ENCODE peak calls at places on chromosomes 4 and X, in seven cellular contexts. Y is neural crest cell; M is epithelial cell of proximal tubule; G is GM13977; C is fibroblast of lung; X is CD4-positive, alpha-beta T cell; Z is suprapubic skin. S is an unnamed sample.

GRCh38 chr4:155972098-155972497 is 18.4 kb upstream of the CTSO start:
- DNase-seq in Y (no peak), M (no peak), G (no peak), C (peak; percentile 55), X (no peak), Z (no peak), S (no peak)

GRCh38 chr4:99315839-99316238 is 5.4 kb downstream of the ADH1B start:
- DNase-seq in Y (no peak), M (no peak), G (no peak), C (no peak), X (no peak), Z (no peak), S (no peak)

GRCh38 chrX:71147496-71148277 is 3.0 kb downstream of the NLGN3 start:
- DNase-seq in Y (no peak), M (no peak), G (no peak), C (no peak), X (no peak), Z (no peak), S (no peak)

GRCh38 chr4:188971125-188971524 is 831.9 kb downstream of the TRIML1 start:
- DNase-seq in Y (no peak), M (no peak), G (no peak), C (peak; percentile 22), X (no peak), Z (no peak), S (no peak)

GRCh38 chrX:25544641-25545040 is 528.9 kb upstream of the ARX start:
- DNase-seq in Y (no peak), M (no peak), G (no peak), C (peak; percentile 15), X (no peak), Z (no peak), S (no peak)

GRCh38 chr4:122500852-122501501 is 44.5 kb upstream of the IL2 start:
- DNase-seq in Y (no peak), M (no peak), G (no peak), C (peak; percentile 11), X (no peak), Z (no peak), S (no peak)

GRCh38 chr4:142043509-142043908 is 407.1 kb downstream of the IL15 start:
- DNase-seq in Y (no peak), M (no peak), G (no peak), C (peak; percentile 59), X (no peak), Z (no peak), S (no peak)

GRCh38 chrX:1883772-1884171 is 268.9 kb downstream of the ASMT start:
- DNase-seq in Y (no peak), M (no peak), G (no peak), C (no peak), X (no peak), Z (no peak), S (no peak)

GRCh38 chr4:157217708-157218107 is 2.8 kb upstream of the GRIA2 start:
- DNase-seq in Y (no peak), M (no peak), G (no peak), C (peak; percentile 42), X (no peak), Z (no peak), S (no peak)

GRCh38 chr4:126458993-126459392 is 1144.2 kb downstream of the FAT4 start:
- DNase-seq in Y (no peak), M (no peak), G (no peak), C (peak; percentile 41), X (no peak), Z (no peak), S (no peak)

GRCh38 chrX:31423575-31424284 is 351.9 kb upstream of the FTHL17 start:
- DNase-seq in Y (no peak), M (no peak), G (peak; percentile 9), C (peak; percentile 71), X (no peak), Z (no peak), S (peak; percentile 18)

GRCh38 chrX:125436855-125437254 is 117.2 kb downstream of the TEX13C start:
- DNase-seq in Y (no peak), M (peak; percentile 0), G (no peak), C (no peak), X (no peak), Z (no peak), S (no peak)
- TF ChIP-seq CTCF in Y (peak; percentile 65), M (peak; percentile 58), G (peak; percentile 53), C (no peak), X (no peak), Z (no peak), S (peak; percentile 4)

DNA sequence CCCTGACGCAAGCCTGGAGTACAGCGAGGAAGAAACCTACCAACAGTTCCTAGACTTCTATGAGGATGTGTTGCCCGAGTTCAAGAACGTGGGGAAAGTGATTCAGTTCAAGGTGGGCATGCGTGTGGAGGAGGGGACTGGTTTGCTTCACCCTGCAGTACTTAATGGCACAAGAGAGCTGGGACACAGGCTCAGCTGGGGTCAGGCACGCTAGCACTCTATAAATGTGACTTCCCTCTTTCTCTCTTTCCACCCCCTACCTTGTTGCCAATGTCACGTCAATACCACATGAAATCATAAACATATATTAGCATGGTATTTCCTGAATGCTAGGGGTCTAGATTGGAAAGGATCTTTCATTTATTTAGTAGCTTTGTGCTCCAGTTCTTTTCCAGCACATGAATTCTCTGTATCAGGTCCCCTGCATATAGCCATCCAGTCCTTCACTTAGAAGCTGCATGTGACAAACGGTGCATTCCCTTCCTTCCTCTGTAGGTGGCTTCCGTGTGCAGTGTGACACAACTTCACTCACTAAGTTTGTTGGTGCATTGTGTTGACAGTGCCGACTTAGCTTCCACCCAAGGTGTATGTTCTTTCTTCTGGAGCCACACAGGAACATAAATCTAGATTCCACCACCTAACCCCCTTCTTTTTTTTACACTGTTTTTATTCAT is 25.6 kb downstream of the ZRSR2 start:
- DNase-seq in Y (peak; percentile 8), M (no peak), G (peak; percentile 59), C (peak; percentile 33), X (peak; percentile 3), Z (no peak), S (no peak)
- TF ChIP-seq CTCF in Y (peak; percentile 62), M (peak; percentile 39), G (peak; percentile 59), C (no peak), X (peak; percentile 36), Z (no peak), S (peak; percentile 64)

GRCh38 chrX:80556148-80556547 is 135.9 kb downstream of the TENT5D start:
- DNase-seq in Y (no peak), M (no peak), G (no peak), C (no peak), X (no peak), Z (no peak), S (no peak)

DNA sequence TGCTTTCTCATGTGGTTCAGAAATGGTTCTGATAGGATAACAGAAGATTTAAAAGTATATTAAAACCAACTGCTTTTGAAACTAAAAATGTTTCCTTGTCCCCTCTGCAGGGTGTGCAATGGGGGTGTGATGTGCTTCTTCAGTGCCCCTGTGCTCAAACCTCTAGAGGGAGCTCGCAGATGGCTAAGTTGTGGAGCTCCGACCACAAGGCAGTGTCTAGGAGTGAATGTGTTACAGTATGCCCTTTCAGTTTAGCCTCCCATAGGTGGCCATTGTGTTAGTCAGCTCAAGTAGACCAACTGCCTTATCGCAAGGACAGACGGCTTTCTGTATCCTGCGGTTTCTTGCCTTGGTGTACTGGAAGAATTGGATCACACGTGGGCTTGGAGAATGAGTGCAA is 130.5 kb downstream of the TENT5D start:
- DNase-seq in Y (no peak), M (no peak), G (no peak), C (no peak), X (no peak), Z (no peak), S (no peak)
- TF ChIP-seq CTCF in Y (no peak), M (peak; percentile 27), G (peak; percentile 36), C (no peak), X (no peak), Z (no peak), S (no peak)

GRCh38 chr4:17562157-17562556 is 14.8 kb upstream of the LAP3 start:
- DNase-seq in Y (no peak), M (no peak), G (no peak), C (no peak), X (no peak), Z (no peak), S (no peak)
- TF ChIP-seq CTCF in Y (peak; percentile 23), M (peak; percentile 13), G (peak; percentile 29), C (no peak), X (no peak), Z (no peak), S (peak; percentile 24)

DNA sequence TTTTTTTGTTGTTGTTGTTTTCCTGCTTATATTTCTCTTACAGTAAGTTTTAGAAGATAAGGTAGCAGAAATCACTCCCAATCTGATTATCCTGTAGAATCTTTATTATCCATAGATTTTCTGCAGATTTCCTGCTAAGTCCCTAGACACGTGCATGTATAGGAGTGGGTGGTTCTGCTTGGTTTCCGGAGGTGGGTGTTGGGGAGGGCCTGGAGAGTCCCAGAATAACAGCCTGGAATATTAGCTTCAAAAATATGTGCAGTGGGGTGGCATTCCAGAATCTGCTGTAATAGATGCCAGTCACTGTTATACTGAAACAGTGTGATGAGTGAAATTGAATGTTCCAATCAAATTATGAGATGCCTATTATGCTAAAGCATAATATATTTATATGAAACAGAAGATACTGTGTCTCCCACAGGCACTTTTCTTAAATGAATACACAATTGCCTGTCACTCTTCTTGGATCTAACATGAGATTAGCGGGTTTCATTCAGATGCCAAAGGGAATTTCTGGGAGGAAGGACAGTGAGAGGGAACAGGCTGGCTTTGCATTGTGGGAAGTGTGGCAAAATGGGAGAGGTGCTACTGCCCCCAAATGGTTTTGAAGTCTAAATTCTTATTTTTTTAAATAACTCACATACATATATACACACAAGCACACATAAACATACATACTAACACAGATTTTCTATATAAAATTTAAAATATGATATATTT is 37.6 kb downstream of the C4orf50 start:
- DNase-seq in Y (no peak), M (no peak), G (no peak), C (peak; percentile 2), X (no peak), Z (no peak), S (no peak)
- TF ChIP-seq CTCF in Y (peak; percentile 20), M (no peak), G (no peak), C (no peak), X (no peak), Z (no peak), S (no peak)

GRCh38 chr4:5051210-5051691 is at the start of gene STK32B:
- DNase-seq in Y (peak; percentile 60), M (no peak), G (peak; percentile 47), C (peak; percentile 60), X (no peak), Z (peak; percentile 77), S (no peak)
- TF ChIP-seq CTCF in Y (no peak), M (no peak), G (no peak), C (no peak), X (no peak), Z (no peak), S (no peak)